ENCODE peak calls at places on chromosomes 4 and X, in eight cellular contexts. One of them, this sample, is unnamed.

GRCh38 chrX:154411322-154411980 is at the start of gene TAFAZZIN:
- DNase-seq in T-helper 1 cell: peak; percentile 59
- DNase-seq in fibroblast of lung: peak; percentile 65
- DNase-seq in DMS153: peak; percentile 9
- DNase-seq in CD4-positive, alpha-beta memory T cell: peak; percentile 75
- DNase-seq in body of pancreas: peak; percentile 72
- DNase-seq in NCI-H1105: peak; percentile 75
- DNase-seq in aorta: peak; percentile 85
- DNase-seq in this sample: peak; percentile 69

GRCh38 chr4:104524591-104524990 is 29.9 kb upstream of the CXXC4 start:
- DNase-seq in body of pancreas: no peak
- DNase-seq in T-helper 1 cell: no peak
- DNase-seq in aorta: no peak
- DNase-seq in fibroblast of lung: peak; percentile 34
- DNase-seq in DMS153: no peak
- DNase-seq in NCI-H1105: no peak
- DNase-seq in CD4-positive, alpha-beta memory T cell: no peak
- DNase-seq in this sample: no peak

GRCh38 chrX:47168495-47169073 is 23.6 kb downstream of the RBM10 start:
- DNase-seq in fibroblast of lung: no peak
- DNase-seq in DMS153: no peak
- DNase-seq in T-helper 1 cell: no peak
- DNase-seq in body of pancreas: no peak
- DNase-seq in NCI-H1105: no peak
- DNase-seq in CD4-positive, alpha-beta memory T cell: no peak
- DNase-seq in aorta: peak; percentile 8
- DNase-seq in this sample: no peak

GRCh38 chrX:10741496-10742048 is 121.2 kb upstream of the MID1 start:
- DNase-seq in fibroblast of lung: no peak
- DNase-seq in DMS153: no peak
- DNase-seq in T-helper 1 cell: no peak
- DNase-seq in aorta: no peak
- DNase-seq in CD4-positive, alpha-beta memory T cell: no peak
- DNase-seq in NCI-H1105: no peak
- DNase-seq in body of pancreas: no peak
- DNase-seq in this sample: no peak

GRCh38 chrX:42973321-42973720 is 195.4 kb upstream of the PPP1R2C start:
- DNase-seq in fibroblast of lung: no peak
- DNase-seq in body of pancreas: no peak
- DNase-seq in aorta: no peak
- DNase-seq in CD4-positive, alpha-beta memory T cell: no peak
- DNase-seq in NCI-H1105: no peak
- DNase-seq in DMS153: no peak
- DNase-seq in T-helper 1 cell: no peak
- DNase-seq in this sample: no peak

GRCh38 chr4:147110968-147111367 is 165.3 kb upstream of the TTC29 start:
- DNase-seq in fibroblast of lung: peak; percentile 74
- DNase-seq in DMS153: no peak
- DNase-seq in body of pancreas: no peak
- DNase-seq in aorta: no peak
- DNase-seq in T-helper 1 cell: no peak
- DNase-seq in CD4-positive, alpha-beta memory T cell: no peak
- DNase-seq in NCI-H1105: no peak
- DNase-seq in this sample: no peak

GRCh38 chr4:117134386-117134785 is 49.0 kb upstream of the TRAM1L1 start:
- DNase-seq in T-helper 1 cell: no peak
- DNase-seq in body of pancreas: no peak
- DNase-seq in CD4-positive, alpha-beta memory T cell: no peak
- DNase-seq in NCI-H1105: peak; percentile 13
- DNase-seq in fibroblast of lung: peak; percentile 82
- DNase-seq in aorta: no peak
- DNase-seq in DMS153: peak; percentile 3
- DNase-seq in this sample: no peak

GRCh38 chr4:2457481-2458295 is 11.2 kb upstream of the RNF4 start:
- DNase-seq in CD4-positive, alpha-beta memory T cell: no peak
- DNase-seq in body of pancreas: peak; percentile 52
- DNase-seq in aorta: no peak
- DNase-seq in fibroblast of lung: no peak
- DNase-seq in DMS153: no peak
- DNase-seq in NCI-H1105: no peak
- DNase-seq in T-helper 1 cell: no peak
- DNase-seq in this sample: no peak

GRCh38 chr4:4922441-4922840 is 63.0 kb downstream of the MSX1 start:
- DNase-seq in aorta: no peak
- DNase-seq in DMS153: no peak
- DNase-seq in CD4-positive, alpha-beta memory T cell: no peak
- DNase-seq in fibroblast of lung: no peak
- DNase-seq in T-helper 1 cell: no peak
- DNase-seq in NCI-H1105: no peak
- DNase-seq in body of pancreas: no peak
- DNase-seq in this sample: no peak

GRCh38 chrX:150012647-150013046 is 74.4 kb upstream of the EOLA2 start:
- DNase-seq in fibroblast of lung: no peak
- DNase-seq in aorta: no peak
- DNase-seq in CD4-positive, alpha-beta memory T cell: no peak
- DNase-seq in T-helper 1 cell: no peak
- DNase-seq in NCI-H1105: no peak
- DNase-seq in DMS153: no peak
- DNase-seq in body of pancreas: no peak
- DNase-seq in this sample: no peak

GRCh38 chrX:149453911-149454820 is 50.9 kb downstream of the IDS start:
- DNase-seq in CD4-positive, alpha-beta memory T cell: no peak
- DNase-seq in fibroblast of lung: peak; percentile 4
- DNase-seq in DMS153: peak; percentile 17
- DNase-seq in NCI-H1105: no peak
- DNase-seq in aorta: no peak
- DNase-seq in T-helper 1 cell: no peak
- DNase-seq in body of pancreas: no peak
- DNase-seq in this sample: no peak

GRCh38 chr4:155237567-155237966 is 29.1 kb downstream of the NPY2R start:
- DNase-seq in DMS153: no peak
- DNase-seq in fibroblast of lung: no peak
- DNase-seq in CD4-positive, alpha-beta memory T cell: no peak
- DNase-seq in T-helper 1 cell: no peak
- DNase-seq in body of pancreas: no peak
- DNase-seq in NCI-H1105: no peak
- DNase-seq in aorta: no peak
- DNase-seq in this sample: no peak